ENCODE peak calls at places on chromosomes 5 and 9, in ten cellular contexts. L is stimulated activated CD8-positive, alpha-beta memory T cell treated with anti-CD3 and anti-CD28 coated beads, Interleukin-4, amount 100 ng/mL, for 1 hour; Z is mesothelial cell of epicardium; A is hepatocyte; N is gastrocnemius medialis; F is globus pallidus; E is activated T-cell treated with anti-CD3 and anti-CD28 coated beads, Interleukin-2, amount 50 U/mL, for 24 hours; C is activated CD8-positive, alpha-beta memory T cell treated with anti-CD3 and anti-CD28 coated beads for 1 hour; B is AG20443; Y is brain microvascular endothelial cell. R is an unnamed sample.

GRCh38 chr5:3598725-3599282 is 3.2 kb downstream of the IRX1 start:
- DNase-seq in B (no peak), F (no peak), Z (no peak), C (no peak), E (no peak), Y (no peak), L (no peak), A (no peak), N (no peak), R (no peak)

GRCh38 chr5:135891804-135892203 is 3.8 kb downstream of the IL9 start:
- DNase-seq in C (no peak), Y (no peak), L (no peak), F (no peak), N (no peak), A (no peak), Z (no peak), E (no peak), B (no peak), R (no peak)

GRCh38 chr5:102545175-102545574 is 46.4 kb upstream of the SLCO6A1 start:
- DNase-seq in A (peak; percentile 67), L (no peak), E (no peak), B (no peak), Y (peak; percentile 7), Z (no peak), C (no peak), F (no peak), N (no peak), R (peak; percentile 45)

GRCh38 chr5:141369994-141370848 is at the start of gene PCDHGB3:
- DNase-seq in Y (peak; percentile 58), L (no peak), F (peak; percentile 17), A (no peak), B (peak; percentile 81), N (peak; percentile 45), C (no peak), E (no peak), Z (no peak), R (peak; percentile 43)

GRCh38 chr5:160657622-160658458 is 194.2 kb downstream of the ATP10B start:
- DNase-seq in B (no peak), E (no peak), Z (no peak), N (no peak), A (no peak), Y (no peak), C (no peak), F (no peak), L (no peak), R (no peak)

GRCh38 chr5:96035796-96036195 is 74.1 kb upstream of the ELL2 start:
- DNase-seq in L (no peak), Y (no peak), F (no peak), C (no peak), B (no peak), Z (no peak), A (no peak), E (no peak), N (no peak), R (no peak)

GRCh38 chr9:130587921-130588320 is 8.5 kb downstream of the FUBP3 start:
- DNase-seq in N (no peak), C (no peak), A (no peak), E (no peak), F (no peak), Y (no peak), L (no peak), Z (no peak), B (no peak), R (no peak)

GRCh38 chr5:17154211-17154996 is 63.0 kb upstream of the BASP1 start:
- DNase-seq in E (no peak), C (no peak), N (no peak), L (no peak), Z (no peak), B (peak; percentile 40), A (no peak), F (no peak), Y (peak; percentile 69), R (no peak)

GRCh38 chr9:94860678-94861588 is 134.4 kb downstream of the AOPEP start:
- DNase-seq in N (no peak), C (peak; percentile 34), Y (peak; percentile 82), E (peak; percentile 64), F (no peak), A (no peak), L (no peak), B (peak; percentile 82), Z (no peak), R (no peak)

GRCh38 chr5:178108446-178108845 is 4.9 kb upstream of the N4BP3 start:
- DNase-seq in L (no peak), C (no peak), F (no peak), Y (no peak), Z (no peak), E (no peak), B (no peak), N (no peak), A (no peak), R (no peak)

GRCh38 chr9:107733530-107733907 is 243.9 kb upstream of the KLF4 start:
- DNase-seq in L (no peak), Z (no peak), A (no peak), B (peak; percentile 56), Y (no peak), N (peak; percentile 91), C (no peak), E (no peak), F (no peak), R (no peak)

GRCh38 chr9:122125891-122126331 is 32.8 kb upstream of the TTLL11 start:
- DNase-seq in Y (peak; percentile 7), C (no peak), F (no peak), E (no peak), L (no peak), A (no peak), N (no peak), B (peak; percentile 46), Z (no peak), R (no peak)

GRCh38 chr5:27474054-27474323 is 435.6 kb upstream of the CDH9 start:
- DNase-seq in E (no peak), Y (no peak), N (no peak), A (no peak), L (no peak), F (no peak), B (no peak), Z (no peak), C (no peak), R (no peak)

GRCh38 chr5:170221319-170221718 is 11.5 kb upstream of the C5orf58 start:
- DNase-seq in Z (no peak), F (peak; percentile 70), A (peak; percentile 42), C (no peak), L (no peak), N (no peak), B (no peak), Y (no peak), E (no peak), R (no peak)

GRCh38 chr9:19946446-19947109 is 157.7 kb upstream of the SLC24A2 start:
- DNase-seq in N (no peak), Y (no peak), L (no peak), A (peak; percentile 60), B (no peak), Z (no peak), E (no peak), C (no peak), F (no peak), R (peak; percentile 10)

GRCh38 chr5:106894964-106895363 is 775.8 kb downstream of the EFNA5 start:
- DNase-seq in Y (peak; percentile 45), L (no peak), C (no peak), E (no peak), A (no peak), B (no peak), N (no peak), Z (no peak), F (no peak), R (no peak)

GRCh38 chr9:38392235-38393127 is at the start of gene ALDH1B1:
- DNase-seq in F (peak; percentile 80), Y (peak; percentile 69), Z (peak; percentile 78), A (peak; percentile 94), L (peak; percentile 24), N (peak; percentile 78), B (peak; percentile 98), E (peak; percentile 88), C (peak; percentile 1), R (peak; percentile 75)

GRCh38 chr5:142978726-142979125 is 208.5 kb downstream of the ARHGAP26 start:
- DNase-seq in F (no peak), C (no peak), L (no peak), B (no peak), E (no peak), N (no peak), A (no peak), Y (no peak), Z (no peak), R (no peak)

GRCh38 chr5:108481355-108481931 is 99.5 kb upstream of the FBXL17 start:
- DNase-seq in L (no peak), E (no peak), B (peak; percentile 25), F (peak; percentile 35), A (peak; percentile 69), Z (no peak), C (no peak), Y (peak; percentile 14), N (no peak), R (peak; percentile 39)

GRCh38 chr9:108664309-108665255 is 191.2 kb downstream of the ACTL7B start:
- DNase-seq in L (no peak), A (peak; percentile 33), Z (no peak), F (no peak), Y (no peak), N (no peak), B (no peak), E (no peak), C (no peak), R (no peak)

GRCh38 chr5:52560366-52560765 is 227.3 kb upstream of the ITGA1 start:
- DNase-seq in Z (no peak), A (peak; percentile 22), F (peak; percentile 37), Y (no peak), C (no peak), E (no peak), N (no peak), B (peak; percentile 7), L (no peak), R (peak; percentile 63)

GRCh38 chr5:42984307-42984706 is 55.8 kb downstream of the ANXA2R start:
- DNase-seq in Y (peak; percentile 14), Z (no peak), A (no peak), B (no peak), E (no peak), L (no peak), N (no peak), F (no peak), C (no peak), R (no peak)

GRCh38 chr9:127308559-127309429 is 44.2 kb downstream of the GARNL3 start:
- DNase-seq in Z (no peak), E (no peak), F (peak; percentile 53), Y (no peak), A (peak; percentile 26), C (no peak), L (no peak), N (no peak), B (no peak), R (no peak)

GRCh38 chr5:93058309-93058708 is 522.7 kb downstream of the NR2F1-AS1 start:
- DNase-seq in F (no peak), L (no peak), Y (peak; percentile 62), A (no peak), Z (no peak), E (no peak), C (no peak), N (no peak), B (peak; percentile 59), R (no peak)

GRCh38 chr5:73968246-73968645 is 342.2 kb downstream of the ARHGEF28 start:
- DNase-seq in A (no peak), N (no peak), F (no peak), C (no peak), E (no peak), L (no peak), Z (no peak), B (no peak), Y (no peak), R (no peak)

GRCh38 chr9:130074391-130075115 is 20.8 kb downstream of the GPR107 start:
- DNase-seq in A (no peak), F (no peak), L (no peak), N (no peak), Y (no peak), B (no peak), Z (no peak), C (no peak), E (no peak), R (no peak)

GRCh38 chr9:121447341-121447834 is 52.3 kb downstream of the GGTA1 start:
- DNase-seq in Y (peak; percentile 71), N (no peak), L (no peak), C (no peak), F (no peak), E (no peak), A (no peak), B (peak; percentile 60), Z (no peak), R (no peak)

GRCh38 chr5:59760798-59761348 is 132.7 kb downstream of the PDE4D start:
- DNase-seq in L (no peak), F (no peak), A (peak; percentile 23), E (no peak), Y (peak; percentile 83), B (no peak), N (no peak), C (no peak), Z (no peak), R (peak; percentile 31)